ENCODE peak calls at places on chromosome 11, in seven cellular contexts. E is left ventricle myocardium inferior; U is skeletal muscle cell; V is naive thymus-derived CD4-positive, alpha-beta T cell; R is AG10803; Z is right lobe of liver; D is hepatocyte. P is an unnamed sample.

GRCh38 chr11:118607401-118608267 is at the start of gene PHLDB1:
- DNase-seq in E (peak), V (peak), U (peak), D (peak), Z (peak), R (peak), P (peak)

GRCh38 chr11:134404485-134405341 is 7.3 kb downstream of the B3GAT1 start:
- DNase-seq in Z (peak), V (no peak), R (no peak), U (no peak), D (no peak), E (no peak), P (no peak)

GRCh38 chr11:49208006-49208721 is at the start of gene FOLH1:
- DNase-seq in E (peak), V (peak), U (no peak), D (no peak), Z (peak), R (peak), P (no peak)

GRCh38 chr11:18865951-18866350 is 73.3 kb downstream of the MRGPRX1 start:
- DNase-seq in Z (no peak), E (no peak), U (no peak), V (no peak), D (no peak), R (no peak), P (no peak)

GRCh38 chr11:60131943-60132342 is 43.5 kb downstream of the MS4A2 start:
- DNase-seq in U (no peak), D (no peak), Z (no peak), E (no peak), R (no peak), V (no peak), P (no peak)

GRCh38 chr11:69601346-69601975 is 39.5 kb upstream of the CCND1 start:
- DNase-seq in Z (no peak), U (no peak), V (no peak), R (no peak), D (peak), E (no peak), P (no peak)

GRCh38 chr11:17769218-17769617 is 34.6 kb downstream of the KCNC1 start:
- DNase-seq in D (no peak), U (no peak), V (no peak), R (no peak), Z (no peak), E (no peak), P (no peak)

GRCh38 chr11:92325416-92325815 is 100.8 kb downstream of the FAT3 start:
- DNase-seq in R (no peak), D (no peak), V (no peak), U (no peak), Z (no peak), E (no peak), P (no peak)

GRCh38 chr11:5267033-5267563 is 2.6 kb downstream of the HBE1 start:
- DNase-seq in D (no peak), E (no peak), U (no peak), Z (no peak), V (no peak), R (no peak), P (no peak)

GRCh38 chr11:64248578-64248977 is 1.8 kb upstream of the PPP1R14B start:
- DNase-seq in V (no peak), Z (no peak), E (no peak), R (no peak), U (no peak), D (no peak), P (no peak)

GRCh38 chr11:134047586-134047999 is 21.3 kb upstream of the JAM3 start:
- DNase-seq in E (peak), D (no peak), U (no peak), R (peak), Z (peak), V (no peak), P (no peak)

GRCh38 chr11:60625262-60625661 is 74.2 kb upstream of the MS4A8 start:
- DNase-seq in U (peak), E (no peak), Z (no peak), R (peak), D (peak), V (no peak), P (no peak)

GRCh38 chr11:132561937-132562336 is 970.4 kb downstream of the OPCML start:
- DNase-seq in Z (no peak), E (no peak), D (no peak), U (no peak), R (no peak), V (no peak), P (no peak)

GRCh38 chr11:102810943-102811528 is 13.1 kb upstream of the MMP1 start:
- DNase-seq in E (no peak), D (peak), U (no peak), V (no peak), Z (no peak), R (peak), P (no peak)

GRCh38 chr11:12687740-12688139 is 13.5 kb downstream of the TEAD1 start:
- DNase-seq in V (no peak), R (no peak), Z (no peak), D (no peak), E (no peak), U (no peak), P (no peak)

GRCh38 chr11:1568451-1568911 is 3.6 kb downstream of the DUSP8 start:
- DNase-seq in D (no peak), Z (no peak), E (no peak), R (no peak), U (no peak), V (no peak), P (peak)

GRCh38 chr11:57584341-57584740 is 13.1 kb upstream of the SERPING1 start:
- DNase-seq in V (no peak), E (no peak), R (no peak), D (no peak), Z (no peak), U (no peak), P (no peak)

GRCh38 chr11:129644326-129644725 is 171.3 kb upstream of the TMEM45B start:
- DNase-seq in D (no peak), Z (no peak), U (peak), R (no peak), E (no peak), V (no peak), P (no peak)

GRCh38 chr11:14308114-14308896 is 50.7 kb downstream of the RRAS2 start:
- DNase-seq in V (peak), R (peak), D (peak), U (no peak), E (no peak), Z (no peak), P (no peak)

GRCh38 chr11:94185387-94186084 is 56.9 kb downstream of the PANX1 start:
- DNase-seq in R (peak), Z (no peak), V (no peak), U (peak), E (no peak), D (no peak), P (no peak)

GRCh38 chr11:36186340-36186739 is 102.9 kb downstream of the COMMD9 start:
- DNase-seq in E (no peak), V (no peak), D (no peak), R (peak), U (peak), Z (no peak), P (no peak)

GRCh38 chr11:112504056-112504455 is 243.4 kb upstream of the PLET1 start:
- DNase-seq in U (no peak), V (no peak), E (no peak), D (no peak), R (peak), Z (no peak), P (no peak)

GRCh38 chr11:26442131-26442530 is 110.2 kb downstream of the ANO3 start:
- DNase-seq in Z (no peak), D (no peak), E (no peak), U (peak), R (peak), V (no peak), P (no peak)

GRCh38 chr11:104968856-104969776 is 742 bp upstream of the CASP4 start:
- DNase-seq in R (peak), V (no peak), D (peak), Z (peak), E (peak), U (no peak), P (no peak)

GRCh38 chr11:64206457-64207246 is at the start of gene FERMT3:
- DNase-seq in E (peak), V (peak), Z (peak), R (no peak), D (no peak), U (no peak), P (peak)

GRCh38 chr11:119134389-119134978 is 13.1 kb downstream of the HINFP start:
- DNase-seq in D (no peak), U (no peak), R (no peak), E (no peak), V (no peak), Z (no peak), P (no peak)

GRCh38 chr11:9859491-9860305 is 195.8 kb downstream of the SWAP70 start:
- DNase-seq in R (peak), Z (no peak), U (peak), V (no peak), E (no peak), D (no peak), P (no peak)

GRCh38 chr11:6657346-6657745 is 1.7 kb upstream of the DCHS1 start:
- DNase-seq in D (no peak), E (no peak), Z (no peak), V (no peak), U (no peak), R (no peak), P (no peak)

GRCh38 chr11:77073328-77074001 is 6.7 kb downstream of the CAPN5 start:
- DNase-seq in V (no peak), U (peak), R (peak), D (peak), Z (peak), E (peak), P (no peak)

GRCh38 chr11:63510360-63511130 is 4.7 kb downstream of the LGALS12 start:
- DNase-seq in U (peak), D (peak), R (peak), V (no peak), Z (peak), E (peak), P (no peak)

GRCh38 chr11:74380746-74381439 is 17.3 kb downstream of the PGM2L1 start:
- DNase-seq in Z (no peak), E (no peak), R (no peak), V (no peak), D (peak), U (no peak), P (no peak)

GRCh38 chr11:110147965-110148709 is 54.9 kb downstream of the ZC3H12C start:
- DNase-seq in V (no peak), E (no peak), R (peak), U (peak), Z (no peak), D (no peak), P (no peak)

GRCh38 chr11:107695446-107695845 is 16.4 kb downstream of the SLN start:
- DNase-seq in Z (no peak), E (no peak), R (peak), U (no peak), D (no peak), V (no peak), P (no peak)

GRCh38 chr11:15180212-15180814 is 65.6 kb downstream of the INSC start:
- DNase-seq in U (no peak), Z (no peak), E (no peak), V (no peak), R (peak), D (no peak), P (no peak)

GRCh38 chr11:2176389-2176900 is 4.8 kb upstream of the TH start:
- DNase-seq in Z (no peak), R (no peak), D (no peak), U (no peak), V (no peak), E (no peak), P (no peak)

GRCh38 chr11:118142809-118143208 is 9.8 kb downstream of the SCN4B start:
- DNase-seq in V (no peak), U (no peak), E (no peak), Z (no peak), R (no peak), D (peak), P (no peak)

GRCh38 chr11:93761910-93762309 is 20.4 kb downstream of the C11orf54 start:
- DNase-seq in D (no peak), U (no peak), R (no peak), V (no peak), Z (no peak), E (no peak), P (no peak)

GRCh38 chr11:43268786-43269185 is 43.0 kb upstream of the API5 start:
- DNase-seq in E (no peak), R (no peak), D (no peak), V (no peak), U (no peak), Z (no peak), P (no peak)
- H3K4me3 ChIP-seq in E (peak), R (no peak), D (no peak), V (no peak), U (no peak), Z (no peak), P (no peak)

GRCh38 chr11:285021-285893 is 3.7 kb upstream of the PGGHG start:
- DNase-seq in Z (no peak), E (no peak), R (no peak), U (no peak), V (no peak), D (no peak), P (no peak)
- H3K4me3 ChIP-seq in Z (no peak), E (no peak), R (no peak), U (no peak), V (no peak), D (no peak), P (no peak)

DNA sequence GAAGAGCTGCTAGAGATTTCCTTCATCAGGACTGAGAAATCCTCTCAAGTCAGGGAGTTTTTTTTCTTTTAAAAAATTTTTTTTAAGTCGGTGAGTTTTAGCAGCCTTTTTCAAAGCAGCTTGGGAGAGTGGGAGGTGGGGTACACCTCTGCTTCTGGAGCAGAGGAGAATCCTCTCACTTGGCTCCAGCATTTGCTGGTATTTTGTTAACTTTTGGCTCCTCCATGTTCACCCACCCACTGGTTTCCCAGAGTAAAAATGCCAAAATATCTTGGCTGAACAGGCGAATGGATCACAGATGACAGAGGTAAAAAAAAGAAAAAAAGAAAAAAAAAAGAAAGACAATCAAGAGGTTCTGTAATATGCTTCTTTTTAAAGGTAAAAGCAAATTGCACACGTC is 68.0 kb downstream of the GAB2 start:
- DNase-seq in D (no peak), R (peak), Z (no peak), V (no peak), E (no peak), U (no peak), P (no peak)
- H3K4me3 ChIP-seq in D (no peak), R (no peak), Z (no peak), V (no peak), E (peak), U (no peak), P (no peak)

GRCh38 chr11:85784480-85784879 is 26.5 kb downstream of the SYTL2 start:
- DNase-seq in V (no peak), R (no peak), E (no peak), Z (no peak), D (no peak), U (no peak), P (no peak)
- H3K4me3 ChIP-seq in V (no peak), R (no peak), E (no peak), Z (no peak), D (no peak), U (no peak), P (no peak)

GRCh38 chr11:16607675-16608644 is 130.5 kb upstream of the C11orf58 start:
- DNase-seq in Z (peak), U (no peak), D (peak), V (no peak), R (peak), E (peak), P (no peak)
- H3K4me3 ChIP-seq in Z (peak), U (peak), D (peak), V (no peak), R (peak), E (peak), P (peak)

GRCh38 chr11:128520206-128520885 is 67.0 kb downstream of the ETS1 start:
- DNase-seq in R (no peak), E (no peak), D (no peak), Z (no peak), V (peak), U (no peak), P (no peak)
- H3K4me3 ChIP-seq in R (peak), E (peak), D (peak), Z (peak), V (peak), U (peak), P (peak)